ENCODE peak calls at places on chromosomes 4 and X, in ten cellular contexts. H, N, J, E, V, Q, C, T, B and P are unnamed samples.

GRCh38 chr4:148053298-148054003 is 321.6 kb downstream of the ARHGAP10 start:
- DNase-seq in H (no peak), N (no peak), J (no peak), E (no peak), V (no peak), Q (no peak), C (no peak), T (no peak), B (no peak), P (no peak)

GRCh38 chr4:181845617-181846016 is 397.6 kb upstream of the TENM3 start:
- DNase-seq in H (no peak), N (no peak), J (no peak), E (no peak), V (no peak), Q (no peak), C (no peak), T (no peak), B (no peak), P (no peak)

GRCh38 chrX:134423606-134424005 is 36.4 kb upstream of the HPRT1 start:
- DNase-seq in H (no peak), N (peak), J (no peak), E (no peak), V (peak), Q (peak), C (no peak), T (peak), B (no peak), P (no peak)

GRCh38 chrX:3403748-3404147 is 57.3 kb upstream of the MXRA5 start:
- DNase-seq in H (no peak), N (no peak), J (no peak), E (no peak), V (no peak), Q (peak), C (no peak), T (no peak), B (no peak), P (no peak)

GRCh38 chr4:177511611-177512010 is 69.4 kb upstream of the AGA start:
- DNase-seq in H (no peak), N (no peak), J (no peak), E (no peak), V (no peak), Q (no peak), C (no peak), T (no peak), B (no peak), P (no peak)

GRCh38 chr4:41215969-41216293 is 1.6 kb upstream of the APBB2 start:
- DNase-seq in H (no peak), N (no peak), J (no peak), E (no peak), V (no peak), Q (no peak), C (no peak), T (no peak), B (no peak), P (no peak)

GRCh38 chr4:43048570-43048969 is 156.1 kb downstream of the GRXCR1 start:
- DNase-seq in H (no peak), N (no peak), J (no peak), E (no peak), V (no peak), Q (no peak), C (no peak), T (no peak), B (no peak), P (no peak)

GRCh38 chr4:156378053-156378665 is 424.5 kb upstream of the CTSO start:
- DNase-seq in H (no peak), N (peak), J (no peak), E (no peak), V (peak), Q (peak), C (no peak), T (no peak), B (no peak), P (no peak)

GRCh38 chrX:99172958-99173357 is 1237.1 kb downstream of the PCDH19 start:
- DNase-seq in H (no peak), N (no peak), J (no peak), E (no peak), V (no peak), Q (no peak), C (no peak), T (no peak), B (no peak), P (no peak)

GRCh38 chr4:24054910-24055309 is 165.1 kb upstream of the PPARGC1A start:
- DNase-seq in H (no peak), N (no peak), J (no peak), E (no peak), V (no peak), Q (no peak), C (no peak), T (no peak), B (no peak), P (no peak)

GRCh38 chrX:136835761-136836160 is 44.8 kb downstream of the RBMX start:
- DNase-seq in H (no peak), N (no peak), J (no peak), E (no peak), V (no peak), Q (no peak), C (no peak), T (no peak), B (no peak), P (no peak)

GRCh38 chr4:119025440-119025839 is 110.2 kb upstream of the MYOZ2 start:
- DNase-seq in H (no peak), N (no peak), J (no peak), E (no peak), V (peak), Q (peak), C (no peak), T (no peak), B (no peak), P (no peak)

GRCh38 chr4:8319731-8320385 is 50.3 kb downstream of the HTRA3 start:
- DNase-seq in H (no peak), N (no peak), J (no peak), E (no peak), V (no peak), Q (no peak), C (no peak), T (no peak), B (no peak), P (no peak)

GRCh38 chr4:88246600-88246999 is 37.8 kb downstream of the PPM1K start:
- DNase-seq in H (no peak), N (no peak), J (no peak), E (no peak), V (no peak), Q (no peak), C (no peak), T (no peak), B (no peak), P (no peak)

GRCh38 chr4:147768113-147768512 is 36.2 kb downstream of the ARHGAP10 start:
- DNase-seq in H (no peak), N (no peak), J (no peak), E (no peak), V (peak), Q (peak), C (no peak), T (peak), B (no peak), P (no peak)

GRCh38 chr4:168208957-168209614 is 109.5 kb downstream of the DDX60 start:
- DNase-seq in H (no peak), N (no peak), J (no peak), E (no peak), V (no peak), Q (no peak), C (no peak), T (no peak), B (no peak), P (no peak)